ENCODE peak calls at places on chromosome 15, in seven cellular contexts. H is foreskin fibroblast, D is fibroblast of mammary gland, T is left ventricle myocardium inferior, K is fibroblast of the aortic adventitia, R is right cardiac atrium, S is suprapubic skin. I is an unnamed sample.

GRCh38 chr15:77312523-77312922 is 107.4 kb downstream of the PEAK1 start:
- DNase-seq in H (peak), D (peak), T (no peak), K (peak), R (no peak), S (no peak), I (peak)

GRCh38 chr15:42239528-42240245 is 31.6 kb upstream of the VPS39 start:
- DNase-seq in H (no peak), D (no peak), T (no peak), K (no peak), R (no peak), S (no peak), I (no peak)

GRCh38 chr15:81786776-81787175 is 259.0 kb downstream of the MEX3B start:
- DNase-seq in H (no peak), D (no peak), T (no peak), K (no peak), R (no peak), S (no peak), I (no peak)

GRCh38 chr15:84828433-84828908 is 11.3 kb downstream of the ALPK3 start:
- DNase-seq in H (no peak), D (no peak), T (peak), K (peak), R (no peak), S (no peak), I (no peak)

GRCh38 chr15:93042691-93043378 is 46.2 kb downstream of the RGMA start:
- DNase-seq in H (no peak), D (no peak), T (no peak), K (no peak), R (peak), S (no peak), I (no peak)

GRCh38 chr15:68442041-68442440 is 10.1 kb upstream of the ITGA11 start:
- DNase-seq in H (no peak), D (no peak), T (no peak), K (no peak), R (peak), S (no peak), I (peak)

GRCh38 chr15:66252411-66253295 is 897 bp downstream of the MEGF11 start:
- DNase-seq in H (peak), D (peak), T (peak), K (peak), R (peak), S (no peak), I (peak)

GRCh38 chr15:36785396-36785795 is 206.0 kb downstream of the CDIN1 start:
- DNase-seq in H (no peak), D (no peak), T (no peak), K (no peak), R (no peak), S (no peak), I (no peak)

GRCh38 chr15:42775431-42775830 is 38.5 kb upstream of the CDAN1 start:
- DNase-seq in H (peak), D (no peak), T (no peak), K (no peak), R (no peak), S (no peak), I (no peak)

GRCh38 chr15:38678291-38678690 is 113.7 kb upstream of the RASGRP1 start:
- DNase-seq in H (no peak), D (no peak), T (no peak), K (no peak), R (no peak), S (no peak), I (no peak)

GRCh38 chr15:100059094-100059493 is 282.7 kb downstream of the ADAMTS17 start:
- DNase-seq in H (no peak), D (no peak), T (no peak), K (no peak), R (no peak), S (no peak), I (no peak)

GRCh38 chr15:82571722-82572222 is 31.5 kb upstream of the RPS17 start:
- DNase-seq in H (peak), D (peak), T (peak), K (peak), R (peak), S (peak), I (peak)

GRCh38 chr15:61034793-61035710 is 194.1 kb downstream of the RORA start:
- DNase-seq in H (peak), D (peak), T (no peak), K (peak), R (no peak), S (no peak), I (peak)

GRCh38 chr15:74055804-74056203 is 26.5 kb downstream of the GOLGA6A start:
- DNase-seq in H (no peak), D (no peak), T (no peak), K (no peak), R (no peak), S (peak), I (no peak)

GRCh38 chr15:28935316-28935715 is 49.5 kb downstream of the APBA2 start:
- DNase-seq in H (no peak), D (no peak), T (no peak), K (no peak), R (no peak), S (no peak), I (no peak)

GRCh38 chr15:35246376-35246965 is 161.4 kb upstream of the NANOGP8 start:
- DNase-seq in H (no peak), D (no peak), T (no peak), K (no peak), R (no peak), S (no peak), I (no peak)

GRCh38 chr15:57949374-57949938 is 116.1 kb downstream of the ALDH1A2 start:
- DNase-seq in H (no peak), D (no peak), T (no peak), K (no peak), R (no peak), S (no peak), I (no peak)

GRCh38 chr15:77675806-77676415 is 43.2 kb upstream of the LINGO1 start:
- DNase-seq in H (no peak), D (no peak), T (peak), K (no peak), R (no peak), S (no peak), I (no peak)

GRCh38 chr15:63025460-63025859 is 17.1 kb upstream of the TPM1 start:
- DNase-seq in H (no peak), D (no peak), T (no peak), K (no peak), R (no peak), S (no peak), I (no peak)

GRCh38 chr15:77674327-77674726 is 41.6 kb upstream of the LINGO1 start:
- DNase-seq in H (no peak), D (no peak), T (no peak), K (no peak), R (no peak), S (no peak), I (no peak)

GRCh38 chr15:94546838-94547237 is 315.5 kb downstream of the MCTP2 start:
- DNase-seq in H (no peak), D (no peak), T (no peak), K (no peak), R (no peak), S (no peak), I (no peak)

GRCh38 chr15:57505056-57505713 is 86.5 kb upstream of the MYZAP start:
- DNase-seq in H (no peak), D (peak), T (no peak), K (peak), R (no peak), S (no peak), I (no peak)

GRCh38 chr15:65873271-65873670 is 4.0 kb downstream of the RAB11A start:
- DNase-seq in H (no peak), D (no peak), T (no peak), K (peak), R (no peak), S (no peak), I (peak)

GRCh38 chr15:23074684-23075083 is 35.3 kb upstream of the TUBGCP5 start:
- DNase-seq in H (no peak), D (peak), T (no peak), K (peak), R (no peak), S (no peak), I (no peak)

GRCh38 chr15:22267761-22268160 is 187.4 kb downstream of the OR4M2 start:
- DNase-seq in H (no peak), D (no peak), T (no peak), K (no peak), R (no peak), S (no peak), I (no peak)

GRCh38 chr15:80736571-80736970 is 41.5 kb downstream of the ABHD17C start:
- DNase-seq in H (no peak), D (no peak), T (no peak), K (peak), R (no peak), S (no peak), I (peak)

GRCh38 chr15:38454687-38455071 is 752 bp downstream of the FAM98B start:
- DNase-seq in H (no peak), D (no peak), T (no peak), K (no peak), R (no peak), S (no peak), I (no peak)

GRCh38 chr15:42068601-42069000 is 25.8 kb downstream of the PLA2G4D start:
- DNase-seq in H (no peak), D (no peak), T (no peak), K (no peak), R (no peak), S (peak), I (no peak)

GRCh38 chr15:28974142-28974541 is 88.4 kb downstream of the APBA2 start:
- DNase-seq in H (no peak), D (no peak), T (no peak), K (no peak), R (no peak), S (no peak), I (no peak)

GRCh38 chr15:75030424-75030823 is 7.0 kb downstream of the PPCDC start:
- DNase-seq in H (no peak), D (no peak), T (no peak), K (no peak), R (no peak), S (no peak), I (no peak)

GRCh38 chr15:48675436-48675835 is 29.9 kb upstream of the FBN1 start:
- DNase-seq in H (no peak), D (peak), T (no peak), K (no peak), R (no peak), S (no peak), I (no peak)

GRCh38 chr15:33834892-33835730 is 133.2 kb upstream of the CHRM5 start:
- DNase-seq in H (no peak), D (no peak), T (no peak), K (no peak), R (no peak), S (no peak), I (no peak)

GRCh38 chr15:52463638-52464037 is 65.0 kb downstream of the MYO5A start:
- DNase-seq in H (peak), D (peak), T (no peak), K (peak), R (no peak), S (no peak), I (no peak)

GRCh38 chr15:52466716-52467115 is 62.0 kb downstream of the MYO5A start:
- DNase-seq in H (no peak), D (no peak), T (no peak), K (no peak), R (no peak), S (no peak), I (no peak)

GRCh38 chr15:52464478-52464877 is 64.2 kb downstream of the MYO5A start:
- DNase-seq in H (no peak), D (peak), T (no peak), K (no peak), R (no peak), S (no peak), I (peak)

GRCh38 chr15:52464040-52464439 is 64.6 kb downstream of the MYO5A start:
- DNase-seq in H (no peak), D (no peak), T (no peak), K (no peak), R (no peak), S (no peak), I (no peak)

GRCh38 chr15:52466134-52466701 is 62.5 kb downstream of the MYO5A start:
- DNase-seq in H (no peak), D (no peak), T (peak), K (no peak), R (peak), S (no peak), I (no peak)
- H3K4me3 ChIP-seq in H (no peak), D (no peak), T (no peak), K (no peak), R (no peak), S (no peak), I (no peak)

GRCh38 chr15:60000824-60001641 is 3.1 kb upstream of the FOXB1 start:
- DNase-seq in H (no peak), D (no peak), T (no peak), K (no peak), R (no peak), S (no peak), I (no peak)

GRCh38 chr15:59999064-59999377 is 5.1 kb upstream of the FOXB1 start:
- DNase-seq in H (no peak), D (no peak), T (no peak), K (no peak), R (no peak), S (no peak), I (no peak)

GRCh38 chr15:60001642-60002527 is 2.2 kb upstream of the FOXB1 start:
- DNase-seq in H (no peak), D (no peak), T (no peak), K (no peak), R (no peak), S (no peak), I (no peak)

GRCh38 chr15:59999558-60000112 is 4.5 kb upstream of the FOXB1 start:
- DNase-seq in H (no peak), D (no peak), T (no peak), K (no peak), R (no peak), S (no peak), I (no peak)

GRCh38 chr15:60000113-60000823 is 3.8 kb upstream of the FOXB1 start:
- DNase-seq in H (no peak), D (no peak), T (no peak), K (no peak), R (no peak), S (no peak), I (no peak)
- H3K4me3 ChIP-seq in H (no peak), D (no peak), T (no peak), K (no peak), R (no peak), S (no peak), I (no peak)

DNA sequence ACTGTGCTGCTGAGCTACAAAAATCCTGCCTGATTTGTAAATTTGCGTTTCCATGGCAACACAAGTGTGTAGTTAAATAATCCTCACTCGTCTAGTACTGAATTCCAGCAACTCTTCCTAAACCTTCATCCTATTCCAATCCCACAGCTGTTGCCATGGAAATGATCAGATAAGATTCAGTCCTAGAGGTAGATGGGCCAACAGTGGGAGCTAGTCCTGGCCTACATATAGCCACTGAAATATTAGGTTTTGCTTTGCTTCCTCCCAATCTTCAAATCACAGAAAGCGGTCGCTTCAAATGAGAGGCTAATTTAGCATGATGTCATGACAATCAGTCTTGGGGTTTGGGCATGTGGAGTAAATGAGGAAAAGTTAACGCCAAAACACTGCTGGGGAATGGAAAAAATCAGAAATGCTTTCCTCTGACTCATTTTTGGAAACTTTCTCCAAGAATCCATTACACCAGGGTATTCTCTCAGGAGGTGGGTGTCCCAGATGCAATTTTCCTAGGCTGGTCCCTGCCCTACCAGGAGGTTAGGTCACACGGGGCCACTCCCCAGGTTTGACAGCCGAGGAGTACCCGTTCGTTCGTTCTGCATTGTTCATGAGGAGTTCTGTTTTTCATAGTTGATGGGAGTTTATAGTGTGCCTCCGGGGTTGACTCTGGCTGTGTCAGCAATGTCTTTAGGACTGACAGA is 159.2 kb upstream of the SLCO3A1 start:
- DNase-seq in H (no peak), D (peak), T (peak), K (peak), R (peak), S (peak), I (peak)
- H3K4me3 ChIP-seq in H (no peak), D (peak), T (peak), K (peak), R (peak), S (peak), I (peak)

GRCh38 chr15:89463113-89463512 is 33.3 kb downstream of the RHCG start:
- DNase-seq in H (no peak), D (no peak), T (no peak), K (no peak), R (no peak), S (no peak), I (no peak)
- H3K4me3 ChIP-seq in H (no peak), D (no peak), T (no peak), K (no peak), R (no peak), S (no peak), I (no peak)

GRCh38 chr15:44718927-44719292 is 7.6 kb downstream of the B2M start:
- DNase-seq in H (no peak), D (no peak), T (no peak), K (no peak), R (no peak), S (no peak), I (no peak)

GRCh38 chr15:44715797-44716334 is 4.5 kb downstream of the B2M start:
- DNase-seq in H (no peak), D (no peak), T (no peak), K (no peak), R (no peak), S (no peak), I (no peak)

GRCh38 chr15:44718180-44718926 is 7.0 kb downstream of the B2M start:
- DNase-seq in H (no peak), D (no peak), T (no peak), K (no peak), R (no peak), S (no peak), I (no peak)

GRCh38 chr15:44715142-44715796 is 4.0 kb downstream of the B2M start:
- DNase-seq in H (no peak), D (no peak), T (no peak), K (no peak), R (no peak), S (no peak), I (no peak)

DNA sequence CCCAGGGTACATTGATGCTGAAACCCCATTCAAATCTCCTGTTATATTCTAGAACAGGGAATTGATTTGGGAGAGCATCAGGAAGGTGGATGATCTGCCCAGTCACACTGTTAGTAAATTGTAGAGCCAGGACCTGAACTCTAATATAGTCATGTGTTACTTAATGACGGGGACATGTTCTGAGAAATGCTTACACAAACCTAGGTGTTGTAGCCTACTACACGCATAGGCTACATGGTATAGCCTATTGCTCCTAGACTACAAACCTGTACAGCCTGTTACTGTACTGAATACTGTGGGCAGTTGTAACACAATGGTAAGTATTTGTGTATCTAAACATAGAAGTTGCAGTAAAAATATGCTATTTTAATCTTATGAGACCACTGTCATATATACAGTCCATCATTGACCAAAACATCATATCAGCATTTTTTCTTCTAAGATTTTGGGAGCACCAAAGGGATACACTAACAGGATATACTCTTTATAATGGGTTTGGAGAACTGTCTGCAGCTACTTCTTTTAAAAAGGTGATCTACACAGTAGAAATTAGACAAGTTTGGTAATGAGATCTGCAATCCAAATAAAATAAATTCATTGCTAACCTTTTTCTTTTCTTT is 5.8 kb downstream of the B2M start:
- DNase-seq in H (no peak), D (no peak), T (no peak), K (no peak), R (no peak), S (no peak), I (no peak)
- H3K4me3 ChIP-seq in H (no peak), D (no peak), T (no peak), K (no peak), R (no peak), S (no peak), I (no peak)

DNA sequence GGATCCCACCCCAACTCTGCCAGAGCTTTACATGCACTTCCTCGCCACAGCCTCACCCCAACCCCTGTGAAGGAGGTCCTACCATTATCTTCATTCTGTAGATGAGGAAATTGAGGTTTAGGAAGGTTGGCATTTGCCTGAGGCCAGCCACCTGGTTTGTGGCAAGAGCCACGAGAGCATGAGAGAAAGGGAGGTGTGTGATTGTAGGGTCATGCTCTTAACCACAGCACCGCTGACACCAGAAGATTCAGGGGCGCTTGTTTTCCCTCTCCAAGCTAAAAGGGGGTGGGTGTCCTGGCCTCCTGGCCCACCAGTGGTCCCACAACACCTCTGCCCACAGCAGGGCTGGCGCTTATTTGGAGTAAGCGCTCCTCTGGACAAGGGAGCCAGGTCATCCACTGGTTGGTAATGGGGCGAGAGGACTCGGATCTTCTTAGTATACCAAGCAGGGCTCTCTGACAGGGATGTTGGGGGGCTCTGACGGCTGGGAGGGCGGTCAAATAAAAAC is 691 bp downstream of the RHCG start:
- DNase-seq in H (no peak), D (no peak), T (no peak), K (no peak), R (no peak), S (peak), I (no peak)
- H3K4me3 ChIP-seq in H (no peak), D (no peak), T (no peak), K (no peak), R (no peak), S (peak), I (no peak)